ENCODE peak calls at places on chromosomes 6 and 20, in four cellular contexts. J is uterus, K is adrenal gland, O is tibial artery. W is an unnamed sample.

GRCh38 chr6:137415127-137415833 is 78.9 kb downstream of the OLIG3 start:
- DNase-seq in J (peak), K (peak), O (peak), W (peak)

GRCh38 chr6:36204068-36204753 is 7.7 kb downstream of the BRPF3 start:
- DNase-seq in J (no peak), K (no peak), O (no peak), W (no peak)

GRCh38 chr20:44720994-44721784 is 6.0 kb downstream of the CCN5 start:
- DNase-seq in J (peak), K (no peak), O (peak), W (peak)

GRCh38 chr20:50655325-50655880 is 35.9 kb downstream of the RIPOR3 start:
- DNase-seq in J (peak), K (no peak), O (peak), W (peak)

GRCh38 chr6:156182356-156182755 is 594.8 kb upstream of the ARID1B start:
- DNase-seq in J (no peak), K (no peak), O (no peak), W (no peak)

GRCh38 chr6:155130161-155130853 is 133.5 kb upstream of the CLDN20 start:
- DNase-seq in J (no peak), K (no peak), O (no peak), W (no peak)

GRCh38 chr6:167703347-167703746 is 123.4 kb upstream of the AFDN start:
- DNase-seq in J (no peak), K (no peak), O (no peak), W (no peak)

GRCh38 chr20:54350415-54350814 is 125.0 kb upstream of the DOK5 start:
- DNase-seq in J (no peak), K (no peak), O (no peak), W (no peak)

GRCh38 chr6:108797951-108798671 is 50.1 kb upstream of the ARMC2 start:
- DNase-seq in J (no peak), K (no peak), O (no peak), W (no peak)
- H3K4me3 ChIP-seq in J (no peak), K (no peak), O (no peak), W (no peak)

DNA sequence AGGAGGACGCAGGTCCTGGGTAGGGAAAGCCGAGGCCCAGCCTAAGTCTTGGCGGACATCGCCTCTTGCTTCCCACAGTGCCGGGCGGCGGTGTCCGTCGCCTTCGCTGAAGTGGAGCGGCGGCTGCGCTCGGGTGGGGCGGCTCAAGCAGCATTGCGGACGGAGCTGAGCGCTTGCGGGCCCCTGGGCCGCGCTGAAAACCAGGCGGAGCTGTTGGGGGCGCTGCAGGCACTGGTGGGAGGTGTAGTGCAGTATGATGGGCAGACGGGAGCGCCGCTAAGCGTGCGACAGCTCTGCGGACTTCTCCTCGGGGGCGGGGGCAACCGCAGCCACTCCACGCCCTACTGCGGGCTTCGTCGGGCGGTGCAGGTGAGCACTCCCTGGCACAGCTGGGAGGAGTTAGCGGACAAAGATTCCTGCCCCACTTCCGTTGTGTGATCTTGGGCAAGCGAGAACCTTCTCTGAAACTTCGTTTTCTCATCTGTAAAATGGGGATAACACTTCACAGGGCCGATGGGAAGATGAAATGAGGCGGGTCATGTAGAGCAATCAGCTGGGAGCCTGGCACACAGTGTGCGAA is 4.3 kb downstream of the PRSS16 start:
- DNase-seq in J (peak), K (peak), O (no peak), W (peak)
- TF ChIP-seq CTCF in J (no peak), K (no peak), O (no peak), W (no peak)

GRCh38 chr6:28695671-28696537 is 170.2 kb downstream of the GPX5 start:
- DNase-seq in J (no peak), K (no peak), O (no peak), W (no peak)
- H3K4me3 ChIP-seq in J (no peak), K (no peak), O (no peak), W (no peak)

GRCh38 chr20:12837646-12838045 is 171.1 kb upstream of the SPTLC3 start:
- DNase-seq in J (no peak), K (no peak), O (no peak), W (no peak)

GRCh38 chr20:12835999-12836398 is 172.8 kb upstream of the SPTLC3 start:
- DNase-seq in J (no peak), K (no peak), O (no peak), W (no peak)

GRCh38 chr20:12833861-12834260 is 174.9 kb upstream of the SPTLC3 start:
- DNase-seq in J (no peak), K (no peak), O (no peak), W (no peak)

DNA sequence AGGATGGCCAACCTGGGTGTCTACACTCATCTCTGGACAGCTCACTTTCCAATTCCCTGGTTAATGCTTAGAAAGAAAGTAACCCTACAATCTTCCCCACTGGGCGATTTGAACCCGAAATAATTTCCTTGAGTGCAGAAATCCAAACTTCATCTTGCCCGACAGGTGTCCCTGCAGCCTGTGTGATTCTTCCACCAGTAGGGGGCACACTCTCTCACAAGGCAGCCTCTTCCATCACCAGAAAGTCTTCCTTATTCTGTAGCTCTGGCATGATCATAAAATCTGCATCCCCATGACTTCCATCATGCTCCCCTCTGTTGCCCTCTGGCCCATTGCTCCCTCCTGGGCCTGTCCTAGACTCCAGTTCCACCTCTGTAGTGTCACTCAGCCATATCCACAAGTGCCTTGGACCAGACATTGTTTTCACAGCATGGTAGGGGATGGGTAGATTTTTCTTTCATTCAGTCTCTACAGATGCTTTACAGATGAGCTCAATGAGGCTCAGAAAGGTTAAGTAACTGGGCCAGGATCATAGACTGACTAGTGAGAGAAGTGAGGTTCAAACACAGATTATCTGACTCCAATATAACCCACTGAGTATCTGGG is 170.4 kb upstream of the SPTLC3 start:
- DNase-seq in J (no peak), K (no peak), O (no peak), W (no peak)
- TF ChIP-seq CTCF in J (no peak), K (no peak), O (no peak), W (no peak)

W was measured in ovary.